ENCODE peak calls at places on chromosomes 12 and 14, in eight cellular contexts. One of them, this sample, is unnamed.
A peak's percentile ranks its signal among the peaks of the same experiment; 100 is the strongest.

GRCh38 chr12:41923351-41923750 is 221.3 kb downstream of the GXYLT1 start:
- DNase-seq in WTC11: no peak
- DNase-seq in psoas muscle: no peak
- DNase-seq in lung: no peak
- DNase-seq in upper lobe of right lung: no peak
- DNase-seq in cardiac muscle cell: no peak
- DNase-seq in K562: no peak
- DNase-seq in A549: no peak
- DNase-seq in this sample: no peak

GRCh38 chr14:66508846-66509621 is 1.1 kb downstream of the GPHN start:
- DNase-seq in psoas muscle: peak; percentile 39
- DNase-seq in WTC11: peak; percentile 44
- DNase-seq in cardiac muscle cell: peak; percentile 25
- DNase-seq in A549: peak; percentile 20
- DNase-seq in lung: peak; percentile 34
- DNase-seq in upper lobe of right lung: peak; percentile 73
- DNase-seq in K562: peak; percentile 43
- DNase-seq in this sample: peak; percentile 85

GRCh38 chr12:132514838-132515237 is 24.9 kb downstream of the FBRSL1 start:
- DNase-seq in psoas muscle: no peak
- DNase-seq in cardiac muscle cell: no peak
- DNase-seq in WTC11: no peak
- DNase-seq in K562: no peak
- DNase-seq in lung: no peak
- DNase-seq in upper lobe of right lung: no peak
- DNase-seq in A549: no peak
- DNase-seq in this sample: no peak

GRCh38 chr14:100721568-100721967 is 5.1 kb upstream of the DLK1 start:
- DNase-seq in cardiac muscle cell: peak; percentile 30
- DNase-seq in lung: no peak
- DNase-seq in A549: no peak
- DNase-seq in WTC11: no peak
- DNase-seq in K562: no peak
- DNase-seq in psoas muscle: no peak
- DNase-seq in upper lobe of right lung: no peak
- DNase-seq in this sample: no peak

GRCh38 chr12:108298761-108299275 is 40.3 kb downstream of the CMKLR1 start:
- DNase-seq in A549: no peak
- DNase-seq in psoas muscle: no peak
- DNase-seq in K562: no peak
- DNase-seq in lung: no peak
- DNase-seq in WTC11: no peak
- DNase-seq in upper lobe of right lung: no peak
- DNase-seq in cardiac muscle cell: no peak
- DNase-seq in this sample: no peak

GRCh38 chr14:56400426-56400825 is 179.2 kb upstream of the TMEM260 start:
- DNase-seq in cardiac muscle cell: peak; percentile 34
- DNase-seq in lung: no peak
- DNase-seq in upper lobe of right lung: no peak
- DNase-seq in K562: no peak
- DNase-seq in A549: no peak
- DNase-seq in psoas muscle: no peak
- DNase-seq in WTC11: no peak
- DNase-seq in this sample: no peak

GRCh38 chr12:3885179-3886094 is 12.2 kb upstream of the PARP11 start:
- DNase-seq in upper lobe of right lung: no peak
- DNase-seq in psoas muscle: no peak
- DNase-seq in K562: peak; percentile 34
- DNase-seq in lung: no peak
- DNase-seq in cardiac muscle cell: peak; percentile 71
- DNase-seq in A549: peak; percentile 17
- DNase-seq in WTC11: no peak
- DNase-seq in this sample: no peak

GRCh38 chr14:54695196-54695595 is 128.3 kb downstream of the SAMD4A start:
- DNase-seq in K562: no peak
- DNase-seq in lung: no peak
- DNase-seq in psoas muscle: no peak
- DNase-seq in WTC11: no peak
- DNase-seq in cardiac muscle cell: no peak
- DNase-seq in upper lobe of right lung: no peak
- DNase-seq in A549: no peak
- DNase-seq in this sample: no peak

GRCh38 chr12:125185740-125186470 is 120.7 kb downstream of the AACS start:
- DNase-seq in lung: peak; percentile 61
- DNase-seq in cardiac muscle cell: peak; percentile 82
- DNase-seq in upper lobe of right lung: peak; percentile 89
- DNase-seq in K562: peak; percentile 85
- DNase-seq in A549: peak; percentile 65
- DNase-seq in psoas muscle: peak; percentile 65
- DNase-seq in WTC11: peak; percentile 93
- DNase-seq in this sample: peak; percentile 84

GRCh38 chr12:29713729-29714128 is 70.0 kb downstream of the TMTC1 start:
- DNase-seq in K562: no peak
- DNase-seq in upper lobe of right lung: no peak
- DNase-seq in cardiac muscle cell: no peak
- DNase-seq in A549: no peak
- DNase-seq in psoas muscle: no peak
- DNase-seq in WTC11: no peak
- DNase-seq in lung: no peak
- DNase-seq in this sample: no peak

GRCh38 chr12:89698607-89699006 is 10.0 kb downstream of the ATP2B1 start:
- DNase-seq in psoas muscle: no peak
- DNase-seq in upper lobe of right lung: no peak
- DNase-seq in lung: no peak
- DNase-seq in WTC11: no peak
- DNase-seq in K562: peak; percentile 60
- DNase-seq in cardiac muscle cell: no peak
- DNase-seq in A549: no peak
- DNase-seq in this sample: no peak

GRCh38 chr14:89773644-89774316 is 180.8 kb downstream of the EFCAB11 start:
- DNase-seq in K562: peak; percentile 6
- DNase-seq in upper lobe of right lung: peak; percentile 68
- DNase-seq in lung: peak; percentile 33
- DNase-seq in psoas muscle: peak; percentile 58
- DNase-seq in A549: peak; percentile 51
- DNase-seq in cardiac muscle cell: peak; percentile 41
- DNase-seq in WTC11: peak; percentile 66
- DNase-seq in this sample: peak; percentile 95

GRCh38 chr12:51972849-51973273 is 21.4 kb downstream of the ACVR1B start:
- DNase-seq in A549: no peak
- DNase-seq in K562: peak; percentile 91
- DNase-seq in WTC11: no peak
- DNase-seq in upper lobe of right lung: peak; percentile 87
- DNase-seq in psoas muscle: peak; percentile 36
- DNase-seq in lung: peak; percentile 68
- DNase-seq in cardiac muscle cell: peak; percentile 94
- DNase-seq in this sample: peak; percentile 90

GRCh38 chr14:75647650-75648049 is 13.0 kb downstream of the ERG28 start:
- DNase-seq in lung: no peak
- DNase-seq in WTC11: no peak
- DNase-seq in cardiac muscle cell: peak; percentile 70
- DNase-seq in upper lobe of right lung: no peak
- DNase-seq in K562: no peak
- DNase-seq in psoas muscle: no peak
- DNase-seq in A549: no peak
- DNase-seq in this sample: no peak

GRCh38 chr12:44465139-44465538 is 411.0 kb downstream of the NELL2 start:
- DNase-seq in psoas muscle: no peak
- DNase-seq in cardiac muscle cell: no peak
- DNase-seq in K562: no peak
- DNase-seq in lung: no peak
- DNase-seq in upper lobe of right lung: no peak
- DNase-seq in WTC11: no peak
- DNase-seq in A549: no peak
- DNase-seq in this sample: no peak
- TF ChIP-seq CTCF in psoas muscle: no peak
- TF ChIP-seq CTCF in cardiac muscle cell: no peak
- TF ChIP-seq CTCF in K562: no peak
- TF ChIP-seq CTCF in lung: no peak
- TF ChIP-seq CTCF in upper lobe of right lung: no peak
- TF ChIP-seq CTCF in WTC11: no peak
- TF ChIP-seq CTCF in A549: peak; percentile 6
- TF ChIP-seq CTCF in this sample: no peak

DNA sequence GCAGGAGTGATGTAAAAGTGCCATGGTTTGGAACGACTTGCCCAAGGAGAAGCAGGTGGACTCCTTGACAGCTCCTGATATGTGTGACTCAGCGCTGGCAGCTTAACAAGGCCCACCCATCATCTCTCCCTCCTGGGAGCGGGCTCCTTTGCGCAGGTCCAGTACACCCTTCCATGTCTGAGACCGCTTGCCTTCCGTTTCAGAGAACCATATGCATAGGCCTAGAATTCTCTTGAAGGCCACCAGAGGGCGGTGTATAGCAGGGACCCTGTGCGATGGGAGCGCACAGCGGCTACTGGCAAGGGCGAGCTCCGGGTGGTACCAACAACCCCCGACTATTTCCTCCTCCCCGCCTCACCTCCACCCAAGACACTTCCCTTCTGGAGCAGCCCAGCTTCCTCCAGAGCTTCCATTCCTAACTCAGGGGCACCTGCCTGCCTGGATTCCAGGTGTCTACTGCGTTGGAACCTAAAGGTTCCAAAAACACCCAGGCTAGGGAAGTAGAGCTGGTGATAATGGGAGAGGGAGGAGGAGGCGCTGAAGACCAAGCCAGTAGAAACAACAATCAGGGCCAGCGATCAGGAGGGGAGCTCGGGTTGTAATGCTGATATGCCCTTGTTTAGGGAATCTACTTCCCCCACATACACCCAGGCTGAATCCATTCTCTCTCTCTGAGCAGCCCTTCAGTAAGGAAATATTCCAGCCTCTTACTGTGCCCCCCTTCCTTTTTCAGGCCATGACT is 6.2 kb downstream of the DHH start:
- DNase-seq in lung: peak; percentile 84
- DNase-seq in WTC11: peak; percentile 75
- DNase-seq in A549: peak; percentile 89
- DNase-seq in K562: peak; percentile 97
- DNase-seq in psoas muscle: peak; percentile 67
- DNase-seq in cardiac muscle cell: peak; percentile 96
- DNase-seq in upper lobe of right lung: peak; percentile 81
- DNase-seq in this sample: peak; percentile 89
- TF ChIP-seq CTCF in lung: peak; percentile 89
- TF ChIP-seq CTCF in WTC11: peak; percentile 83
- TF ChIP-seq CTCF in A549: peak; percentile 92
- TF ChIP-seq CTCF in K562: peak; percentile 96
- TF ChIP-seq CTCF in psoas muscle: peak; percentile 88
- TF ChIP-seq CTCF in cardiac muscle cell: peak; percentile 87
- TF ChIP-seq CTCF in upper lobe of right lung: peak; percentile 92
- TF ChIP-seq CTCF in this sample: peak; percentile 83

GRCh38 chr14:95875831-95876768 is 532 bp upstream of the TUNAR start:
- DNase-seq in WTC11: peak; percentile 75
- DNase-seq in A549: no peak
- DNase-seq in psoas muscle: no peak
- DNase-seq in upper lobe of right lung: no peak
- DNase-seq in lung: no peak
- DNase-seq in cardiac muscle cell: no peak
- DNase-seq in K562: no peak
- DNase-seq in this sample: no peak

GRCh38 chr14:95877633-95878032 is 1.0 kb downstream of the TUNAR start:
- DNase-seq in lung: no peak
- DNase-seq in psoas muscle: no peak
- DNase-seq in cardiac muscle cell: no peak
- DNase-seq in A549: no peak
- DNase-seq in K562: no peak
- DNase-seq in WTC11: no peak
- DNase-seq in upper lobe of right lung: no peak
- DNase-seq in this sample: no peak

GRCh38 chr14:95872777-95873176 is 3.9 kb upstream of the TUNAR start:
- DNase-seq in A549: no peak
- DNase-seq in WTC11: no peak
- DNase-seq in cardiac muscle cell: no peak
- DNase-seq in K562: no peak
- DNase-seq in lung: no peak
- DNase-seq in upper lobe of right lung: no peak
- DNase-seq in psoas muscle: no peak
- DNase-seq in this sample: no peak

GRCh38 chr14:95871531-95871930 is 5.1 kb upstream of the TUNAR start:
- DNase-seq in K562: no peak
- DNase-seq in cardiac muscle cell: no peak
- DNase-seq in lung: no peak
- DNase-seq in WTC11: no peak
- DNase-seq in psoas muscle: no peak
- DNase-seq in A549: no peak
- DNase-seq in upper lobe of right lung: no peak
- DNase-seq in this sample: no peak

GRCh38 chr14:95876769-95877490 is at the start of gene TUNAR:
- DNase-seq in cardiac muscle cell: no peak
- DNase-seq in lung: no peak
- DNase-seq in K562: no peak
- DNase-seq in WTC11: peak; percentile 72
- DNase-seq in A549: no peak
- DNase-seq in psoas muscle: no peak
- DNase-seq in upper lobe of right lung: no peak
- DNase-seq in this sample: no peak
- TF ChIP-seq CTCF in cardiac muscle cell: no peak
- TF ChIP-seq CTCF in lung: no peak
- TF ChIP-seq CTCF in K562: no peak
- TF ChIP-seq CTCF in WTC11: no peak
- TF ChIP-seq CTCF in A549: no peak
- TF ChIP-seq CTCF in psoas muscle: no peak
- TF ChIP-seq CTCF in upper lobe of right lung: no peak
- TF ChIP-seq CTCF in this sample: no peak

GRCh38 chr12:118160536-118160935 is 24.6 kb downstream of the PEBP1 start:
- DNase-seq in lung: no peak
- DNase-seq in K562: no peak
- DNase-seq in A549: no peak
- DNase-seq in WTC11: no peak
- DNase-seq in psoas muscle: no peak
- DNase-seq in cardiac muscle cell: no peak
- DNase-seq in upper lobe of right lung: no peak
- DNase-seq in this sample: no peak

GRCh38 chr12:118166946-118167345 is 31.0 kb downstream of the PEBP1 start:
- DNase-seq in cardiac muscle cell: no peak
- DNase-seq in A549: no peak
- DNase-seq in lung: no peak
- DNase-seq in psoas muscle: no peak
- DNase-seq in K562: no peak
- DNase-seq in WTC11: no peak
- DNase-seq in upper lobe of right lung: no peak
- DNase-seq in this sample: no peak

DNA sequence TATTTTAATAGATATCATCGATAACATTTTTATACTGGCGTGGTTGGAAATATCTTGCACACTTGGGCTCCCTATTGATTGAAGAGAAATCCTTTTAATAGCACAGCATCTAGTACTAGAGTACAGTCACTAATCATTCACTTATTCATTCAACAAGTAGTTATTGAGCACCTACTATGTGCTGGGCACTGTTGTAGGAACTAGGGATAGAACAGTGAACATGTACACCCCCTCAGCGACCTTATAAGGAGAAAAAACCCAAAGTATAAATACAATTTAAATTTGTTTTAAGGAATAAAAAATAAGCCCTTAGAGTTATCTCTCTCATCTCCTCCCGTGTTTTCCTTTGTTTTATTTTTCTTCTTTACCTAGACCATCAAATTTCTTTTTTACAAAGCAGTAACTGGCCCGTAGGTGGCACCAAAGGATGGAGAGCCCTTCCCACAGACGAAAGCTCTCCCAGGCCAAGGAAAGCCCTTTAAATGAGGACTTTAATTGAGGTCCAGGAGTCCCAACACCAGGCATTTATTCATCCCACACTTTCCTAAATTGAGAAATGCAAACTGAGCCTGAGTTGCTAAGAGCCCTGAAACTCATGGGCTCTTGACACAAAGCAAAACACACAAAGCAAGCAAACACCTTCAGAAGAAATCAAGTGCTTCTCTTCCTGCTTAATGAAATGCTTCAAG is 29.0 kb downstream of the PEBP1 start:
- DNase-seq in lung: peak; percentile 36
- DNase-seq in A549: peak; percentile 51
- DNase-seq in cardiac muscle cell: peak; percentile 53
- DNase-seq in K562: peak; percentile 14
- DNase-seq in psoas muscle: no peak
- DNase-seq in upper lobe of right lung: no peak
- DNase-seq in WTC11: peak; percentile 59
- DNase-seq in this sample: no peak
- TF ChIP-seq CTCF in lung: no peak
- TF ChIP-seq CTCF in A549: peak; percentile 68
- TF ChIP-seq CTCF in cardiac muscle cell: peak; percentile 67
- TF ChIP-seq CTCF in K562: peak; percentile 45
- TF ChIP-seq CTCF in psoas muscle: peak; percentile 18
- TF ChIP-seq CTCF in upper lobe of right lung: peak; percentile 45
- TF ChIP-seq CTCF in WTC11: peak; percentile 36
- TF ChIP-seq CTCF in this sample: no peak

This sample was measured in spleen.